ENCODE peak calls at places on chromosomes 5 and 9, in ten cellular contexts. One of them, this sample, is unnamed.

GRCh38 chr9:129434187-129434586 is 186.7 kb downstream of the C9orf50 start:
- DNase-seq in AG09319: no peak
- DNase-seq in ovary: no peak
- DNase-seq in GM10248: no peak
- DNase-seq in NCI-H460: no peak
- DNase-seq in left cardiac atrium: no peak
- DNase-seq in left ventricle myocardium inferior: no peak
- DNase-seq in activated gamma-delta T cell treated with anti-CD3 and anti-CD28 coated beads, Interleukin-2, amount 50 U/mL, for 16 hours: no peak
- DNase-seq in NCI-H774: no peak
- DNase-seq in stimulated activated CD8-positive, alpha-beta memory T cell treated with anti-CD3 and anti-CD28 coated beads, Interleukin-7, amount 100 ng/mL, for 1 hour: no peak
- DNase-seq in this sample: no peak

GRCh38 chr9:117247271-117247670 is 167.6 kb downstream of the ASTN2 start:
- DNase-seq in AG09319: no peak
- DNase-seq in ovary: no peak
- DNase-seq in GM10248: peak
- DNase-seq in NCI-H460: peak
- DNase-seq in left cardiac atrium: no peak
- DNase-seq in left ventricle myocardium inferior: no peak
- DNase-seq in activated gamma-delta T cell treated with anti-CD3 and anti-CD28 coated beads, Interleukin-2, amount 50 U/mL, for 16 hours: no peak
- DNase-seq in NCI-H774: no peak
- DNase-seq in stimulated activated CD8-positive, alpha-beta memory T cell treated with anti-CD3 and anti-CD28 coated beads, Interleukin-7, amount 100 ng/mL, for 1 hour: no peak
- DNase-seq in this sample: no peak

GRCh38 chr9:69785757-69786156 is 25.9 kb upstream of the PTAR1 start:
- DNase-seq in AG09319: no peak
- DNase-seq in ovary: no peak
- DNase-seq in GM10248: no peak
- DNase-seq in NCI-H460: no peak
- DNase-seq in left cardiac atrium: no peak
- DNase-seq in left ventricle myocardium inferior: no peak
- DNase-seq in activated gamma-delta T cell treated with anti-CD3 and anti-CD28 coated beads, Interleukin-2, amount 50 U/mL, for 16 hours: no peak
- DNase-seq in NCI-H774: no peak
- DNase-seq in stimulated activated CD8-positive, alpha-beta memory T cell treated with anti-CD3 and anti-CD28 coated beads, Interleukin-7, amount 100 ng/mL, for 1 hour: no peak
- DNase-seq in this sample: no peak

GRCh38 chr9:90974007-90974406 is 172.4 kb downstream of the SYK start:
- DNase-seq in AG09319: peak
- DNase-seq in ovary: no peak
- DNase-seq in GM10248: no peak
- DNase-seq in NCI-H460: no peak
- DNase-seq in left cardiac atrium: no peak
- DNase-seq in left ventricle myocardium inferior: no peak
- DNase-seq in activated gamma-delta T cell treated with anti-CD3 and anti-CD28 coated beads, Interleukin-2, amount 50 U/mL, for 16 hours: no peak
- DNase-seq in NCI-H774: no peak
- DNase-seq in stimulated activated CD8-positive, alpha-beta memory T cell treated with anti-CD3 and anti-CD28 coated beads, Interleukin-7, amount 100 ng/mL, for 1 hour: no peak
- DNase-seq in this sample: no peak

GRCh38 chr9:34562136-34562745 is 27.3 kb downstream of the CNTFR start:
- DNase-seq in AG09319: no peak
- DNase-seq in ovary: no peak
- DNase-seq in GM10248: no peak
- DNase-seq in NCI-H460: no peak
- DNase-seq in left cardiac atrium: no peak
- DNase-seq in left ventricle myocardium inferior: no peak
- DNase-seq in activated gamma-delta T cell treated with anti-CD3 and anti-CD28 coated beads, Interleukin-2, amount 50 U/mL, for 16 hours: no peak
- DNase-seq in NCI-H774: no peak
- DNase-seq in stimulated activated CD8-positive, alpha-beta memory T cell treated with anti-CD3 and anti-CD28 coated beads, Interleukin-7, amount 100 ng/mL, for 1 hour: no peak
- DNase-seq in this sample: no peak

GRCh38 chr5:39353714-39354399 is 10.4 kb downstream of the C9 start:
- DNase-seq in AG09319: no peak
- DNase-seq in ovary: no peak
- DNase-seq in GM10248: no peak
- DNase-seq in NCI-H460: no peak
- DNase-seq in left cardiac atrium: no peak
- DNase-seq in left ventricle myocardium inferior: no peak
- DNase-seq in activated gamma-delta T cell treated with anti-CD3 and anti-CD28 coated beads, Interleukin-2, amount 50 U/mL, for 16 hours: no peak
- DNase-seq in NCI-H774: no peak
- DNase-seq in stimulated activated CD8-positive, alpha-beta memory T cell treated with anti-CD3 and anti-CD28 coated beads, Interleukin-7, amount 100 ng/mL, for 1 hour: no peak
- DNase-seq in this sample: no peak

GRCh38 chr5:150788974-150789373 is 10.4 kb downstream of the SMIM3 start:
- DNase-seq in AG09319: no peak
- DNase-seq in ovary: no peak
- DNase-seq in GM10248: no peak
- DNase-seq in NCI-H460: no peak
- DNase-seq in left cardiac atrium: no peak
- DNase-seq in left ventricle myocardium inferior: no peak
- DNase-seq in activated gamma-delta T cell treated with anti-CD3 and anti-CD28 coated beads, Interleukin-2, amount 50 U/mL, for 16 hours: no peak
- DNase-seq in NCI-H774: no peak
- DNase-seq in stimulated activated CD8-positive, alpha-beta memory T cell treated with anti-CD3 and anti-CD28 coated beads, Interleukin-7, amount 100 ng/mL, for 1 hour: no peak
- DNase-seq in this sample: no peak

GRCh38 chr5:34791761-34792244 is 47.2 kb upstream of the TTC23L start:
- DNase-seq in AG09319: no peak
- DNase-seq in ovary: peak
- DNase-seq in GM10248: no peak
- DNase-seq in NCI-H460: no peak
- DNase-seq in left cardiac atrium: no peak
- DNase-seq in left ventricle myocardium inferior: no peak
- DNase-seq in activated gamma-delta T cell treated with anti-CD3 and anti-CD28 coated beads, Interleukin-2, amount 50 U/mL, for 16 hours: no peak
- DNase-seq in NCI-H774: no peak
- DNase-seq in stimulated activated CD8-positive, alpha-beta memory T cell treated with anti-CD3 and anti-CD28 coated beads, Interleukin-7, amount 100 ng/mL, for 1 hour: no peak
- DNase-seq in this sample: no peak

GRCh38 chr9:97395745-97396144 is 16.2 kb upstream of the TDRD7 start:
- DNase-seq in AG09319: no peak
- DNase-seq in ovary: no peak
- DNase-seq in GM10248: no peak
- DNase-seq in NCI-H460: no peak
- DNase-seq in left cardiac atrium: no peak
- DNase-seq in left ventricle myocardium inferior: no peak
- DNase-seq in activated gamma-delta T cell treated with anti-CD3 and anti-CD28 coated beads, Interleukin-2, amount 50 U/mL, for 16 hours: no peak
- DNase-seq in NCI-H774: no peak
- DNase-seq in stimulated activated CD8-positive, alpha-beta memory T cell treated with anti-CD3 and anti-CD28 coated beads, Interleukin-7, amount 100 ng/mL, for 1 hour: no peak
- DNase-seq in this sample: no peak

GRCh38 chr5:4191024-4191423 is 595.4 kb downstream of the IRX1 start:
- DNase-seq in AG09319: no peak
- DNase-seq in ovary: no peak
- DNase-seq in GM10248: no peak
- DNase-seq in NCI-H460: no peak
- DNase-seq in left cardiac atrium: no peak
- DNase-seq in left ventricle myocardium inferior: no peak
- DNase-seq in activated gamma-delta T cell treated with anti-CD3 and anti-CD28 coated beads, Interleukin-2, amount 50 U/mL, for 16 hours: no peak
- DNase-seq in NCI-H774: no peak
- DNase-seq in stimulated activated CD8-positive, alpha-beta memory T cell treated with anti-CD3 and anti-CD28 coated beads, Interleukin-7, amount 100 ng/mL, for 1 hour: no peak
- DNase-seq in this sample: no peak

GRCh38 chr9:32705059-32705458 is 69.6 kb upstream of the TAF1L start:
- DNase-seq in AG09319: no peak
- DNase-seq in ovary: no peak
- DNase-seq in GM10248: no peak
- DNase-seq in NCI-H460: no peak
- DNase-seq in left cardiac atrium: no peak
- DNase-seq in left ventricle myocardium inferior: no peak
- DNase-seq in activated gamma-delta T cell treated with anti-CD3 and anti-CD28 coated beads, Interleukin-2, amount 50 U/mL, for 16 hours: no peak
- DNase-seq in NCI-H774: no peak
- DNase-seq in stimulated activated CD8-positive, alpha-beta memory T cell treated with anti-CD3 and anti-CD28 coated beads, Interleukin-7, amount 100 ng/mL, for 1 hour: no peak
- DNase-seq in this sample: no peak

GRCh38 chr5:173435543-173435942 is 107.3 kb upstream of the STC2 start:
- DNase-seq in AG09319: no peak
- DNase-seq in ovary: no peak
- DNase-seq in GM10248: no peak
- DNase-seq in NCI-H460: no peak
- DNase-seq in left cardiac atrium: no peak
- DNase-seq in left ventricle myocardium inferior: no peak
- DNase-seq in activated gamma-delta T cell treated with anti-CD3 and anti-CD28 coated beads, Interleukin-2, amount 50 U/mL, for 16 hours: no peak
- DNase-seq in NCI-H774: no peak
- DNase-seq in stimulated activated CD8-positive, alpha-beta memory T cell treated with anti-CD3 and anti-CD28 coated beads, Interleukin-7, amount 100 ng/mL, for 1 hour: no peak
- DNase-seq in this sample: no peak

GRCh38 chr9:134710271-134710540 is 68.6 kb downstream of the COL5A1 start:
- DNase-seq in AG09319: no peak
- DNase-seq in ovary: no peak
- DNase-seq in GM10248: no peak
- DNase-seq in NCI-H460: no peak
- DNase-seq in left cardiac atrium: no peak
- DNase-seq in left ventricle myocardium inferior: no peak
- DNase-seq in activated gamma-delta T cell treated with anti-CD3 and anti-CD28 coated beads, Interleukin-2, amount 50 U/mL, for 16 hours: no peak
- DNase-seq in NCI-H774: no peak
- DNase-seq in stimulated activated CD8-positive, alpha-beta memory T cell treated with anti-CD3 and anti-CD28 coated beads, Interleukin-7, amount 100 ng/mL, for 1 hour: no peak
- DNase-seq in this sample: no peak